ENCODE peak calls at places on chromosomes 11 and 22, in seven cellular contexts. I, Z, T, Q, S, P and J are unnamed samples.

GRCh38 chr11:45599161-45599943 is 66.1 kb downstream of the CHST1 start:
- DNase-seq in Z (peak), S (no peak), T (no peak), P (no peak), Q (no peak), I (no peak), J (no peak)

GRCh38 chr11:115522302-115522701 is 18.1 kb upstream of the CADM1 start:
- DNase-seq in T (no peak), Q (no peak), P (no peak), S (no peak), Z (no peak), I (no peak), J (no peak)

GRCh38 chr11:126510621-126511370 is 155.3 kb downstream of the ST3GAL4 start:
- DNase-seq in P (peak), S (no peak), Q (no peak), I (no peak), T (no peak), Z (peak), J (no peak)

GRCh38 chr11:12942157-12942556 is 67.0 kb upstream of the RASSF10 start:
- DNase-seq in S (no peak), I (no peak), Z (no peak), T (no peak), P (peak), Q (no peak), J (no peak)

GRCh38 chr11:133950874-133951483 is 5.8 kb downstream of the IGSF9B start:
- DNase-seq in T (no peak), Z (no peak), P (no peak), Q (no peak), I (no peak), S (peak), J (no peak)

GRCh38 chr11:33723238-33723881 is 12.9 kb downstream of the CD59 start:
- DNase-seq in Z (no peak), Q (peak), I (peak), S (no peak), T (no peak), P (peak), J (no peak)

GRCh38 chr11:1837171-1838076 is 1.4 kb upstream of the TNNI2 start:
- DNase-seq in Z (peak), Q (peak), T (peak), I (peak), P (peak), S (peak), J (peak)

GRCh38 chr11:3091081-3091845 is 34.0 kb upstream of the CARS1 start:
- DNase-seq in T (no peak), P (no peak), I (no peak), Q (no peak), Z (peak), S (no peak), J (no peak)

GRCh38 chr22:44389181-44389580 is 76.4 kb upstream of the SHISAL1 start:
- DNase-seq in Q (no peak), T (peak), Z (no peak), P (no peak), S (no peak), I (no peak), J (no peak)

GRCh38 chr11:35030716-35031213 is 108.2 kb upstream of the CD44 start:
- DNase-seq in P (peak), Z (no peak), Q (peak), S (no peak), I (peak), T (peak), J (no peak)

GRCh38 chr11:36123353-36124220 is 165.6 kb downstream of the COMMD9 start:
- DNase-seq in Q (peak), P (peak), T (no peak), Z (no peak), S (peak), I (no peak), J (peak)

GRCh38 chr11:14969922-14970323 is 2.2 kb downstream of the CALCA start:
- DNase-seq in S (no peak), Z (no peak), P (no peak), I (peak), T (no peak), Q (peak), J (no peak)

GRCh38 chr22:50443801-50444625 is 30.8 kb downstream of the SBF1 start:
- DNase-seq in T (no peak), Q (no peak), S (no peak), Z (no peak), I (no peak), P (no peak), J (no peak)

GRCh38 chr11:123509737-123510578 is 79.9 kb downstream of the GRAMD1B start:
- DNase-seq in T (no peak), S (peak), I (peak), Q (peak), P (peak), Z (no peak), J (peak)

GRCh38 chr11:2575611-2576051 is 124.2 kb downstream of the KCNQ1OT1 start:
- DNase-seq in I (no peak), T (peak), Q (no peak), Z (peak), S (no peak), P (no peak), J (no peak)

GRCh38 chr22:20135265-20135664 is 3.7 kb downstream of the ZDHHC8 start:
- DNase-seq in P (no peak), Q (no peak), T (no peak), Z (no peak), I (no peak), S (no peak), J (no peak)

GRCh38 chr22:37529652-37530345 is 10.6 kb upstream of the CARD10 start:
- DNase-seq in Q (no peak), T (peak), Z (no peak), P (no peak), I (no peak), S (no peak), J (no peak)

GRCh38 chr11:3001496-3001895 is 9.4 kb upstream of the NAP1L4 start:
- DNase-seq in Q (no peak), I (peak), P (no peak), S (peak), T (no peak), Z (peak), J (peak)

GRCh38 chr22:32622004-32622761 is 147.6 kb downstream of the FBXO7 start:
- DNase-seq in P (peak), S (no peak), T (peak), Q (peak), Z (peak), I (peak), J (no peak)

GRCh38 chr11:134370526-134371435 is 39.0 kb downstream of the GLB1L2 start:
- DNase-seq in T (no peak), I (no peak), P (no peak), Q (no peak), S (no peak), Z (no peak), J (no peak)

GRCh38 chr22:44573451-44573850 is 75.4 kb upstream of the RTL6 start:
- DNase-seq in Z (peak), Q (no peak), S (no peak), I (no peak), P (no peak), T (peak), J (no peak)

GRCh38 chr11:31779268-31779879 is 31.7 kb downstream of the PAX6 start:
- DNase-seq in Q (peak), T (no peak), P (peak), S (no peak), I (no peak), Z (no peak), J (no peak)

GRCh38 chr11:118923721-118924587 is 1.8 kb downstream of the BCL9L start:
- DNase-seq in Z (peak), P (no peak), I (no peak), S (no peak), Q (peak), T (peak), J (no peak)

GRCh38 chr11:64378335-64378884 is 19.4 kb downstream of the RPS6KA4 start:
- DNase-seq in T (no peak), Q (no peak), Z (no peak), S (no peak), P (no peak), I (peak), J (peak)

GRCh38 chr11:65565624-65566453 is 4.4 kb upstream of the ZNRD2 start:
- DNase-seq in P (no peak), I (no peak), Z (no peak), T (no peak), S (no peak), Q (no peak), J (no peak)

GRCh38 chr22:33329398-33329797 is 271.2 kb upstream of the SYN3 start:
- DNase-seq in P (no peak), T (peak), Z (no peak), I (no peak), S (no peak), Q (no peak), J (no peak)

GRCh38 chr22:24108073-24108472 is 73.2 kb upstream of the SUSD2 start:
- DNase-seq in Z (no peak), S (no peak), T (no peak), P (no peak), Q (no peak), I (no peak), J (no peak)